ENCODE peak calls at places on chromosomes 4 and X, in seven cellular contexts. C, V, U, F, R, O and W are unnamed samples.
A peak's percentile ranks its signal among the peaks of the same experiment; 100 is the strongest.

GRCh38 chr4:67006791-67007190 is 538.5 kb downstream of the CENPC start:
- DNase-seq in C (no peak), V (no peak), U (no peak), F (no peak), R (no peak), O (no peak), W (no peak)

GRCh38 chrX:31969714-31970113 is 897.9 kb upstream of the FTHL17 start:
- DNase-seq in C (no peak), V (no peak), U (no peak), F (no peak), R (no peak), O (no peak), W (no peak)

GRCh38 chr4:622996-623913 is 2.1 kb upstream of the PDE6B start:
- DNase-seq in C (no peak), V (no peak), U (no peak), F (no peak), R (no peak), O (no peak), W (no peak)

GRCh38 chrX:69556094-69557011 is 52.2 kb downstream of the NALF2 start:
- DNase-seq in C (no peak), V (peak; percentile 0), U (no peak), F (no peak), R (no peak), O (no peak), W (no peak)

GRCh38 chr4:24382381-24382780 is 202.0 kb downstream of the DHX15 start:
- DNase-seq in C (no peak), V (peak; percentile 29), U (no peak), F (no peak), R (no peak), O (no peak), W (no peak)

GRCh38 chr4:177511611-177512010 is 69.4 kb upstream of the AGA start:
- DNase-seq in C (no peak), V (peak; percentile 64), U (no peak), F (no peak), R (no peak), O (no peak), W (no peak)

GRCh38 chrX:39894626-39895025 is 203.1 kb downstream of the BCOR start:
- DNase-seq in C (no peak), V (peak; percentile 20), U (no peak), F (no peak), R (peak; percentile 61), O (no peak), W (no peak)

GRCh38 chr4:132646186-132646585 is 502.9 kb upstream of the PCDH10 start:
- DNase-seq in C (no peak), V (no peak), U (no peak), F (no peak), R (no peak), O (no peak), W (no peak)

GRCh38 chrX:150410513-150410912 is 47.4 kb downstream of the MAMLD1 start:
- DNase-seq in C (no peak), V (no peak), U (no peak), F (no peak), R (no peak), O (no peak), W (no peak)

GRCh38 chr4:34516524-34516923 is 1727.8 kb downstream of the ARAP2 start:
- DNase-seq in C (no peak), V (no peak), U (no peak), F (no peak), R (no peak), O (no peak), W (no peak)